ENCODE peak calls at places on chromosomes 3 and 15, in nine cellular contexts. One of them, this sample, is unnamed.
A peak's percentile ranks its signal among the peaks of the same experiment; 100 is the strongest.

GRCh38 chr15:44697014-44697413 is 14.1 kb downstream of the PATL2 start:
- DNase-seq in ascending aorta: no peak
- DNase-seq in IMR-90: no peak
- DNase-seq in stomach: no peak
- DNase-seq in ovary: no peak
- DNase-seq in mammary epithelial cell: no peak
- DNase-seq in heart right ventricle: no peak
- DNase-seq in sigmoid colon: no peak
- DNase-seq in A549: no peak
- DNase-seq in this sample: no peak

GRCh38 chr3:18445421-18446066 is 20.4 kb upstream of the SATB1 start:
- DNase-seq in stomach: peak; percentile 25
- DNase-seq in mammary epithelial cell: no peak
- DNase-seq in heart right ventricle: no peak
- DNase-seq in sigmoid colon: peak; percentile 63
- DNase-seq in A549: no peak
- DNase-seq in ascending aorta: peak; percentile 63
- DNase-seq in ovary: no peak
- DNase-seq in IMR-90: no peak
- DNase-seq in this sample: no peak

GRCh38 chr3:20666091-20666490 is 480.1 kb upstream of the SGO1 start:
- DNase-seq in stomach: no peak
- DNase-seq in sigmoid colon: no peak
- DNase-seq in mammary epithelial cell: no peak
- DNase-seq in ovary: no peak
- DNase-seq in heart right ventricle: no peak
- DNase-seq in A549: no peak
- DNase-seq in IMR-90: no peak
- DNase-seq in ascending aorta: no peak
- DNase-seq in this sample: peak; percentile 21

GRCh38 chr3:73510784-73511183 is 114.0 kb downstream of the PDZRN3 start:
- DNase-seq in ascending aorta: no peak
- DNase-seq in A549: no peak
- DNase-seq in mammary epithelial cell: no peak
- DNase-seq in stomach: no peak
- DNase-seq in heart right ventricle: no peak
- DNase-seq in ovary: no peak
- DNase-seq in sigmoid colon: no peak
- DNase-seq in IMR-90: no peak
- DNase-seq in this sample: no peak

GRCh38 chr3:20039082-20039764 is 1.0 kb upstream of the KAT2B start:
- DNase-seq in mammary epithelial cell: no peak
- DNase-seq in IMR-90: no peak
- DNase-seq in heart right ventricle: no peak
- DNase-seq in stomach: no peak
- DNase-seq in sigmoid colon: no peak
- DNase-seq in ascending aorta: no peak
- DNase-seq in ovary: no peak
- DNase-seq in A549: no peak
- DNase-seq in this sample: no peak

GRCh38 chr15:71660501-71660900 is 149.9 kb upstream of the NR2E3 start:
- DNase-seq in ovary: no peak
- DNase-seq in mammary epithelial cell: peak; percentile 57
- DNase-seq in A549: no peak
- DNase-seq in ascending aorta: no peak
- DNase-seq in IMR-90: no peak
- DNase-seq in stomach: no peak
- DNase-seq in heart right ventricle: no peak
- DNase-seq in sigmoid colon: no peak
- DNase-seq in this sample: no peak

GRCh38 chr15:85757939-85758654 is 36.6 kb downstream of the KLHL25 start:
- DNase-seq in IMR-90: no peak
- DNase-seq in sigmoid colon: peak; percentile 56
- DNase-seq in stomach: no peak
- DNase-seq in heart right ventricle: no peak
- DNase-seq in mammary epithelial cell: no peak
- DNase-seq in ascending aorta: no peak
- DNase-seq in A549: no peak
- DNase-seq in ovary: no peak
- DNase-seq in this sample: peak; percentile 53

GRCh38 chr15:101723161-101723873 is 956 bp downstream of the TARS3 start:
- DNase-seq in A549: no peak
- DNase-seq in stomach: no peak
- DNase-seq in sigmoid colon: no peak
- DNase-seq in heart right ventricle: no peak
- DNase-seq in ascending aorta: no peak
- DNase-seq in mammary epithelial cell: no peak
- DNase-seq in IMR-90: peak; percentile 26
- DNase-seq in ovary: no peak
- DNase-seq in this sample: peak; percentile 17

GRCh38 chr3:37068031-37068430 is 74.7 kb downstream of the MLH1 start:
- DNase-seq in sigmoid colon: no peak
- DNase-seq in A549: no peak
- DNase-seq in heart right ventricle: no peak
- DNase-seq in mammary epithelial cell: no peak
- DNase-seq in ascending aorta: no peak
- DNase-seq in IMR-90: no peak
- DNase-seq in ovary: no peak
- DNase-seq in stomach: no peak
- DNase-seq in this sample: no peak

GRCh38 chr15:58604455-58604923 is 145.0 kb downstream of the ADAM10 start:
- DNase-seq in sigmoid colon: no peak
- DNase-seq in ovary: no peak
- DNase-seq in stomach: no peak
- DNase-seq in mammary epithelial cell: no peak
- DNase-seq in ascending aorta: no peak
- DNase-seq in heart right ventricle: no peak
- DNase-seq in IMR-90: no peak
- DNase-seq in A549: no peak
- DNase-seq in this sample: no peak

DNA sequence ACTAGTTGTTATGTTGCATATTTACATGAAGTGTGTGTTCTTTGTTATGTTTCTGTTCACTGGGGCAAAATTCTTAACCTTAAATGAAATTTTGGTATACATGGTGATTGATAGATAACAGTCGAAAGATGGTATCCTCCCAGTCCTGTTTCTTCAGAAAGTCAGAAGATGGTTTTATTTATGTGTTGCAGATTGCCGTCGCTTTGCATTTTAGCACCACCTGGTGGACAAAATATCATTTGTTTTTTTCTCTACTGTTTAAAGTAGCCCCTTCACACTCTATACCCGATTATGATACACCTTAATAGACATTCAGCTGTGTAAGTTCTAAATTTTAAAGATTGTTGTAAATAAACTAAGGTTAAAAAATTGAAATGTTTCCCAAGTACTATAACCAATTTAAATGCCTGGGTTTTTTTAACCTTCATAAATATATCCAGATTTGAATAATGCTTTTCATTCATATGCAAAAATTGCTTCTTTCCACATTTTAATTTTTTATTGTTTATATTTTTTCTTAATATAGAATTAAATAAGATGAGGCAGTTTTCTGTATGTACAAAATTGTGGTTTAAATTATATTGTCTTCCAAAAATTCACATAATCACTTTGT is 152.2 kb downstream of the ALCAM start:
- DNase-seq in heart right ventricle: no peak
- DNase-seq in ovary: no peak
- DNase-seq in mammary epithelial cell: peak; percentile 53
- DNase-seq in IMR-90: peak; percentile 73
- DNase-seq in ascending aorta: no peak
- DNase-seq in stomach: no peak
- DNase-seq in sigmoid colon: no peak
- DNase-seq in A549: peak; percentile 74
- DNase-seq in this sample: peak; percentile 72
- TF ChIP-seq CTCF in heart right ventricle: peak; percentile 68
- TF ChIP-seq CTCF in ovary: peak; percentile 51
- TF ChIP-seq CTCF in mammary epithelial cell: peak; percentile 63
- TF ChIP-seq CTCF in IMR-90: peak; percentile 68
- TF ChIP-seq CTCF in ascending aorta: peak; percentile 72
- TF ChIP-seq CTCF in stomach: no peak
- TF ChIP-seq CTCF in sigmoid colon: peak; percentile 50
- TF ChIP-seq CTCF in A549: peak; percentile 86
- TF ChIP-seq CTCF in this sample: peak; percentile 52

GRCh38 chr3:129313983-129314756 is 35.5 kb downstream of the HMCES start:
- DNase-seq in ascending aorta: no peak
- DNase-seq in stomach: no peak
- DNase-seq in mammary epithelial cell: peak; percentile 55
- DNase-seq in heart right ventricle: no peak
- DNase-seq in A549: peak; percentile 30
- DNase-seq in ovary: no peak
- DNase-seq in sigmoid colon: no peak
- DNase-seq in IMR-90: peak; percentile 36
- DNase-seq in this sample: no peak

GRCh38 chr3:129317014-129317771 is 38.5 kb downstream of the HMCES start:
- DNase-seq in sigmoid colon: no peak
- DNase-seq in heart right ventricle: no peak
- DNase-seq in IMR-90: no peak
- DNase-seq in mammary epithelial cell: no peak
- DNase-seq in ascending aorta: peak; percentile 58
- DNase-seq in stomach: no peak
- DNase-seq in ovary: peak; percentile 34
- DNase-seq in A549: no peak
- DNase-seq in this sample: no peak

GRCh38 chr3:129316121-129317013 is 37.7 kb downstream of the HMCES start:
- DNase-seq in A549: peak; percentile 82
- DNase-seq in mammary epithelial cell: peak; percentile 80
- DNase-seq in stomach: peak; percentile 86
- DNase-seq in ovary: peak; percentile 85
- DNase-seq in ascending aorta: peak; percentile 91
- DNase-seq in sigmoid colon: peak; percentile 93
- DNase-seq in IMR-90: peak; percentile 76
- DNase-seq in heart right ventricle: peak; percentile 87
- DNase-seq in this sample: peak; percentile 85

GRCh38 chr3:129314757-129315385 is 36.2 kb downstream of the HMCES start:
- DNase-seq in sigmoid colon: peak; percentile 94
- DNase-seq in IMR-90: peak; percentile 83
- DNase-seq in ovary: peak; percentile 88
- DNase-seq in ascending aorta: peak; percentile 95
- DNase-seq in A549: peak; percentile 80
- DNase-seq in heart right ventricle: peak; percentile 89
- DNase-seq in mammary epithelial cell: peak; percentile 76
- DNase-seq in stomach: peak; percentile 75
- DNase-seq in this sample: peak; percentile 95

GRCh38 chr3:129315386-129315991 is 36.8 kb downstream of the HMCES start:
- DNase-seq in sigmoid colon: peak; percentile 79
- DNase-seq in ascending aorta: no peak
- DNase-seq in ovary: no peak
- DNase-seq in mammary epithelial cell: peak; percentile 35
- DNase-seq in heart right ventricle: peak; percentile 54
- DNase-seq in A549: peak; percentile 18
- DNase-seq in IMR-90: peak; percentile 21
- DNase-seq in stomach: peak; percentile 44
- DNase-seq in this sample: peak; percentile 43
- H3K4me1 ChIP-seq in sigmoid colon: peaks cover 2% of the 10 kb centered on the region
- H3K4me1 ChIP-seq in ascending aorta: peaks cover 18% of the 10 kb centered on the region
- H3K4me1 ChIP-seq in ovary: peaks cover 8% of the 10 kb centered on the region
- H3K4me1 ChIP-seq in mammary epithelial cell: peaks cover 29% of the 10 kb centered on the region
- H3K4me1 ChIP-seq in heart right ventricle: peaks cover 31% of the 10 kb centered on the region
- H3K4me1 ChIP-seq in A549: peaks cover 15% of the 10 kb centered on the region
- H3K4me1 ChIP-seq in IMR-90: peaks cover 6% of the 10 kb centered on the region
- H3K4me1 ChIP-seq in stomach: peaks cover 44% of the 10 kb centered on the region
- H3K4me1 ChIP-seq in this sample: no peaks in the 10 kb centered on the region

DNA sequence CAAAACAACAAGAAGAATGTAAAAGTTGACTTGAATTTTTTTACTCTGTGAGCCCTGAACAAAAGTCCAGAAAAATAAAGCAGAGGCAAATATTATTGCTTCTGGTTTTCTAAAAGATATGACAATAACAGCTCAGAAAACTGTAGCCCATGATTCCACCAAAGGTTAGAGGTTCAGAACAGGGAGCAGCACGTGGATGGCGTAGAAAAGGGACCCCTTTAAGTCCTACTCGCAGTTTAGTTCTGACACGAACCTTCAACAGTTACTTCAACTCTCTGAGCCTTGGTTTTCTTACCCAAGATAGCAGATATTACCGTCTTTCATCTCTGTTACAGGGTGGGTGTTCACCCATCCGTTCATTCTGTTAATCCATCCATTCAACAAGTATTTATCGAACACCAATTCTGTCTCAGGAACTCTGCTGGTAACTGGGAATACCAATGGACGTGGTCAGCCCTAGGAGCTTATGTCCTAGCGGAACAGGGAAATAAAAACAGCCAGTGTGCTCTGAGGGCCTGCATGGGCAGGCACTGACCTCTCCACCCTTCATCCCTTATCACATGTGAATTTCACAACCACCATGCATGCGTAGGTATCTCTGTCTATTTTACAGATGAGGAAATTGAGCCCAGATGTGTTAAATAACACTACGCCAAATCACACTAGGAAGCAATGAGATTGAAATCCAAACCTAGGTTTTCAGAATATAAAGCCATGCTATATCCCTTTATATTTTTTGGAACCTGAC is 274.2 kb upstream of the ICE2 start:
- DNase-seq in A549: no peak
- DNase-seq in IMR-90: no peak
- DNase-seq in stomach: no peak
- DNase-seq in ascending aorta: no peak
- DNase-seq in mammary epithelial cell: no peak
- DNase-seq in sigmoid colon: no peak
- DNase-seq in ovary: no peak
- DNase-seq in heart right ventricle: no peak
- DNase-seq in this sample: no peak
- H3K4me3 ChIP-seq in A549: no peak overlapping the region
- H3K4me3 ChIP-seq in IMR-90: no peak overlapping the region
- H3K4me3 ChIP-seq in stomach: no peak overlapping the region
- H3K4me3 ChIP-seq in ascending aorta: peak overlapping the region; percentile 45
- H3K4me3 ChIP-seq in mammary epithelial cell: no peak overlapping the region
- H3K4me3 ChIP-seq in sigmoid colon: no peak overlapping the region
- H3K4me3 ChIP-seq in ovary: no peak overlapping the region
- H3K4me3 ChIP-seq in heart right ventricle: peak overlapping the region; percentile 31
- H3K4me3 ChIP-seq in this sample: no peak overlapping the region

GRCh38 chr3:189146842-189147241 is 24.9 kb upstream of the TPRG1 start:
- DNase-seq in IMR-90: no peak
- DNase-seq in mammary epithelial cell: peak; percentile 11
- DNase-seq in A549: peak; percentile 61
- DNase-seq in heart right ventricle: no peak
- DNase-seq in sigmoid colon: no peak
- DNase-seq in ovary: no peak
- DNase-seq in stomach: no peak
- DNase-seq in ascending aorta: no peak
- DNase-seq in this sample: no peak

GRCh38 chr3:189143321-189143720 is 28.4 kb upstream of the TPRG1 start:
- DNase-seq in ovary: no peak
- DNase-seq in mammary epithelial cell: no peak
- DNase-seq in heart right ventricle: no peak
- DNase-seq in sigmoid colon: no peak
- DNase-seq in A549: no peak
- DNase-seq in stomach: no peak
- DNase-seq in IMR-90: peak; percentile 3
- DNase-seq in ascending aorta: no peak
- DNase-seq in this sample: no peak

GRCh38 chr3:189148090-189148507 is 23.7 kb upstream of the TPRG1 start:
- DNase-seq in ascending aorta: peak; percentile 76
- DNase-seq in IMR-90: peak; percentile 67
- DNase-seq in ovary: peak; percentile 55
- DNase-seq in sigmoid colon: peak; percentile 82
- DNase-seq in mammary epithelial cell: peak; percentile 37
- DNase-seq in heart right ventricle: peak; percentile 23
- DNase-seq in A549: peak; percentile 53
- DNase-seq in stomach: peak; percentile 68
- DNase-seq in this sample: peak; percentile 74

GRCh38 chr3:189142527-189142926 is 29.2 kb upstream of the TPRG1 start:
- DNase-seq in ovary: no peak
- DNase-seq in sigmoid colon: no peak
- DNase-seq in stomach: no peak
- DNase-seq in IMR-90: no peak
- DNase-seq in A549: no peak
- DNase-seq in mammary epithelial cell: peak; percentile 17
- DNase-seq in ascending aorta: no peak
- DNase-seq in heart right ventricle: no peak
- DNase-seq in this sample: no peak

GRCh38 chr3:189144645-189145044 is 27.1 kb upstream of the TPRG1 start:
- DNase-seq in stomach: no peak
- DNase-seq in ovary: no peak
- DNase-seq in sigmoid colon: no peak
- DNase-seq in IMR-90: peak; percentile 23
- DNase-seq in A549: peak; percentile 47
- DNase-seq in heart right ventricle: no peak
- DNase-seq in ascending aorta: no peak
- DNase-seq in mammary epithelial cell: peak; percentile 46
- DNase-seq in this sample: peak; percentile 68
- TF ChIP-seq CTCF in stomach: no peak
- TF ChIP-seq CTCF in ovary: peak; percentile 46
- TF ChIP-seq CTCF in sigmoid colon: no peak
- TF ChIP-seq CTCF in IMR-90: no peak
- TF ChIP-seq CTCF in A549: peak; percentile 35
- TF ChIP-seq CTCF in heart right ventricle: peak; percentile 35
- TF ChIP-seq CTCF in ascending aorta: peak; percentile 28
- TF ChIP-seq CTCF in mammary epithelial cell: peak; percentile 32
- TF ChIP-seq CTCF in this sample: peak; percentile 29